ENCODE peak calls at places on chromosomes 1 and 21, in five cellular contexts. One of them, this sample, is unnamed.

GRCh38 chr1:80919426-80919825 is 881.3 kb upstream of the ADGRL2 start:
- DNase-seq in cardiac muscle cell: no peak
- DNase-seq in stomach: no peak
- DNase-seq in brain microvascular endothelial cell: no peak
- DNase-seq in prostate gland: no peak
- DNase-seq in this sample: no peak

GRCh38 chr21:35686156-35686555 is 374.2 kb downstream of the SETD4 start:
- DNase-seq in cardiac muscle cell: no peak
- DNase-seq in stomach: no peak
- DNase-seq in brain microvascular endothelial cell: no peak
- DNase-seq in prostate gland: no peak
- DNase-seq in this sample: peak

GRCh38 chr1:21703318-21703963 is 34.3 kb upstream of the RAP1GAP start:
- DNase-seq in cardiac muscle cell: peak
- DNase-seq in stomach: no peak
- DNase-seq in brain microvascular endothelial cell: peak
- DNase-seq in prostate gland: no peak
- DNase-seq in this sample: peak

GRCh38 chr1:39639333-39640130 is at the start of gene HEYL:
- DNase-seq in cardiac muscle cell: peak
- DNase-seq in stomach: peak
- DNase-seq in brain microvascular endothelial cell: peak
- DNase-seq in prostate gland: no peak
- DNase-seq in this sample: peak

GRCh38 chr21:33662046-33662445 is 19.7 kb downstream of the ITSN1 start:
- DNase-seq in cardiac muscle cell: no peak
- DNase-seq in stomach: no peak
- DNase-seq in brain microvascular endothelial cell: no peak
- DNase-seq in prostate gland: no peak
- DNase-seq in this sample: no peak

GRCh38 chr1:10267946-10268345 is 57.6 kb downstream of the KIF1B start:
- DNase-seq in cardiac muscle cell: no peak
- DNase-seq in stomach: no peak
- DNase-seq in brain microvascular endothelial cell: no peak
- DNase-seq in prostate gland: no peak
- DNase-seq in this sample: no peak

GRCh38 chr1:64956733-64957441 is 9.5 kb downstream of the JAK1 start:
- DNase-seq in cardiac muscle cell: no peak
- DNase-seq in stomach: no peak
- DNase-seq in brain microvascular endothelial cell: no peak
- DNase-seq in prostate gland: no peak
- DNase-seq in this sample: no peak

GRCh38 chr1:152623203-152623844 is 421 bp upstream of the LCE3A start:
- DNase-seq in cardiac muscle cell: no peak
- DNase-seq in stomach: no peak
- DNase-seq in brain microvascular endothelial cell: no peak
- DNase-seq in prostate gland: no peak
- DNase-seq in this sample: no peak

GRCh38 chr21:26185021-26185420 is 14.5 kb upstream of the APP start:
- DNase-seq in cardiac muscle cell: no peak
- DNase-seq in stomach: no peak
- DNase-seq in brain microvascular endothelial cell: no peak
- DNase-seq in prostate gland: no peak
- DNase-seq in this sample: no peak

GRCh38 chr1:169568497-169568896 is 17.8 kb downstream of the F5 start:
- DNase-seq in cardiac muscle cell: no peak
- DNase-seq in stomach: no peak
- DNase-seq in brain microvascular endothelial cell: no peak
- DNase-seq in prostate gland: no peak
- DNase-seq in this sample: no peak

GRCh38 chr1:207020016-207020708 is 12.4 kb downstream of the C1orf116 start:
- DNase-seq in cardiac muscle cell: no peak
- DNase-seq in stomach: peak
- DNase-seq in brain microvascular endothelial cell: no peak
- DNase-seq in prostate gland: no peak
- DNase-seq in this sample: no peak

GRCh38 chr1:226351709-226352108 is 42.7 kb upstream of the LIN9 start:
- DNase-seq in cardiac muscle cell: no peak
- DNase-seq in stomach: no peak
- DNase-seq in brain microvascular endothelial cell: no peak
- DNase-seq in prostate gland: no peak
- DNase-seq in this sample: no peak

GRCh38 chr1:232454487-232454886 is 175.4 kb downstream of the SIPA1L2 start:
- DNase-seq in cardiac muscle cell: no peak
- DNase-seq in stomach: no peak
- DNase-seq in brain microvascular endothelial cell: no peak
- DNase-seq in prostate gland: no peak
- DNase-seq in this sample: no peak

GRCh38 chr1:77400781-77401180 is 119.0 kb downstream of the AK5 start:
- DNase-seq in cardiac muscle cell: no peak
- DNase-seq in stomach: no peak
- DNase-seq in brain microvascular endothelial cell: peak
- DNase-seq in prostate gland: no peak
- DNase-seq in this sample: no peak

GRCh38 chr1:72282690-72283203 is 408 bp upstream of the NEGR1 start:
- DNase-seq in cardiac muscle cell: peak
- DNase-seq in stomach: peak
- DNase-seq in brain microvascular endothelial cell: peak
- DNase-seq in prostate gland: peak
- DNase-seq in this sample: peak
- TF ChIP-seq CTCF in cardiac muscle cell: no peak
- TF ChIP-seq CTCF in stomach: no peak
- TF ChIP-seq CTCF in brain microvascular endothelial cell: peak
- TF ChIP-seq CTCF in prostate gland: peak
- TF ChIP-seq CTCF in this sample: peak

GRCh38 chr1:234746798-234747196 is 136.8 kb upstream of the IRF2BP2 start:
- DNase-seq in cardiac muscle cell: no peak
- DNase-seq in stomach: no peak
- DNase-seq in brain microvascular endothelial cell: no peak
- DNase-seq in prostate gland: no peak
- DNase-seq in this sample: no peak

GRCh38 chr1:234748066-234748465 is 138.1 kb upstream of the IRF2BP2 start:
- DNase-seq in cardiac muscle cell: no peak
- DNase-seq in stomach: no peak
- DNase-seq in brain microvascular endothelial cell: no peak
- DNase-seq in prostate gland: no peak
- DNase-seq in this sample: no peak

GRCh38 chr1:234748713-234749112 is 138.7 kb upstream of the IRF2BP2 start:
- DNase-seq in cardiac muscle cell: no peak
- DNase-seq in stomach: no peak
- DNase-seq in brain microvascular endothelial cell: no peak
- DNase-seq in prostate gland: no peak
- DNase-seq in this sample: no peak

GRCh38 chr1:234745844-234746797 is 136.1 kb upstream of the IRF2BP2 start:
- DNase-seq in cardiac muscle cell: no peak
- DNase-seq in stomach: no peak
- DNase-seq in brain microvascular endothelial cell: peak
- DNase-seq in prostate gland: no peak
- DNase-seq in this sample: no peak

DNA sequence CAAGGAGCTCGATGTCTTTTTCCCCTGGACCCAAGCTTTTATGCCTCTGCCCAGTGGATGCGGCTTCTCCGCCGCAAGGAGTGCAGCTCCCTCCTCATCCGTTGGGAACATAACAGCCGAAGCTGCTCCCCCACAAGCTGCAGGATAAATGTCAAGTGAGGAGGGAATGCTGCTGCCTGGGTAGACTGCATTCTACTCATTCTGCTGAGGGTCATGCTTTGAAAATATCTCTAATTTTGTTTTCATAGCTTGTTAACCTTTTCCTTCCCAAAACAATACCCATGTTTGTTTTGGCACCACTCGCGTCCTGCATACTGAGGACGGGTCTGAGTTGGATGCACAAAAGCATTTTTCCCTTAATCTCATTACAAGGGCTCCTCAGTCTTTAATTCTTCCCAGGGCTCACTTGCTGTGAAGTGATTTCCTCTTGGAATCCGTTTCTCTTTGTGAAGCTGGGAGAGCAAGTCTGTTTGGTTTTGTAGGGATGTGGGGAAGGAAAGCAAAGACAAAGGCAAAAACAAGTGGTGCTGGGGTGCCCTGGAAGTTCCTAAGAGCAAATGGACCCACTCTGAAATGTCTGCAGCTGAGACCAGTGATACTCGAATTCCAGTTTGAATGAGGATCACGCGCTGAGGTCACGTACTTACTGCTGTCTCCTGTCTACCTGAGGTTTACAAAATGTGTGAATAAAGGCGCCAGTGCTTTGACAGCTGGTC is 134.0 kb upstream of the IRF2BP2 start:
- DNase-seq in cardiac muscle cell: no peak
- DNase-seq in stomach: no peak
- DNase-seq in brain microvascular endothelial cell: peak
- DNase-seq in prostate gland: no peak
- DNase-seq in this sample: no peak
- H3K4me3 ChIP-seq in cardiac muscle cell: no peak
- H3K4me3 ChIP-seq in stomach: peak
- H3K4me3 ChIP-seq in brain microvascular endothelial cell: peak
- H3K4me3 ChIP-seq in prostate gland: no peak
- H3K4me3 ChIP-seq in this sample: no peak

DNA sequence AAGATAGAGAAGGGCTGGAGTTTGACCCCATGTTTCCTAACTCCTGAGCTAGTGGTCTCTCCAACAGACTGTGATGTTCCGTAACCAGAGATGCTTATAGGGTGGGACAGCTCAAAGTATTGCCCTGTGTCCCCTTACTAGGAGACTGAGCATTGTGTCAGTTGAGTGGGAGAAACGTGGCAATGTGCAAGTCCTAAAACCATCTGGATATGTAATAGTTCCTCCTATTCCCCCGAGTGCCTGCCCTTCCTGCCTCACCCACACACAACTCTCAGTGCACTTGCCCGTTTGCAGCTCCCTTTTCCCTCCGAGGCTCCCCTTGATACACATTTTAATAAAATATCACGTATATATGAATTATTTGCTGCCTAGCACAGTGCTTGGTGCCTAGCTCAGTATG is 3.4 kb downstream of the PIGV start:
- DNase-seq in cardiac muscle cell: no peak
- DNase-seq in stomach: no peak
- DNase-seq in brain microvascular endothelial cell: no peak
- DNase-seq in prostate gland: no peak
- DNase-seq in this sample: no peak
- TF ChIP-seq CTCF in cardiac muscle cell: no peak
- TF ChIP-seq CTCF in stomach: no peak
- TF ChIP-seq CTCF in brain microvascular endothelial cell: no peak
- TF ChIP-seq CTCF in prostate gland: no peak
- TF ChIP-seq CTCF in this sample: no peak

DNA sequence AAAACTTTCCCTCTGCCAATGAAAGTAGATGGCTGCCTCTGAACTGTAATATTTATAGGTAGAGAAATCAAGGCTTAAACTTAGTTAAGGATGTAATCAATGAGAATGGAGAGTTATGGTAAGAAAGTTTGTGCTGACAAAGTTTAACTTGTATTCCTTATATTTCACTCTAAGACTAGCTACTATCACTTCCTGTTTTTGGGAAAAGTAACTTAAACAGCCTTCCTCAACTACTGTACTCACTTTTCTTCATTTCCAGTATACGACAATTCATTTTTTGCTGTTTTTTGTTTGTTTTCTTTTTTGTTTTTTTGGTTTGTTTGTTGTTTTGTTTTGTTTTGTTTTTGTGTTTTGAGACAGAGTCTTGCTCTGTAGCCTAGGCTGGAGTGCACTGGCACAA is 3.7 kb downstream of the RGS18 start:
- DNase-seq in cardiac muscle cell: no peak
- DNase-seq in stomach: no peak
- DNase-seq in brain microvascular endothelial cell: no peak
- DNase-seq in prostate gland: no peak
- DNase-seq in this sample: no peak
- H3K4me3 ChIP-seq in cardiac muscle cell: no peak
- H3K4me3 ChIP-seq in stomach: no peak
- H3K4me3 ChIP-seq in brain microvascular endothelial cell: no peak
- H3K4me3 ChIP-seq in prostate gland: no peak
- H3K4me3 ChIP-seq in this sample: no peak

DNA sequence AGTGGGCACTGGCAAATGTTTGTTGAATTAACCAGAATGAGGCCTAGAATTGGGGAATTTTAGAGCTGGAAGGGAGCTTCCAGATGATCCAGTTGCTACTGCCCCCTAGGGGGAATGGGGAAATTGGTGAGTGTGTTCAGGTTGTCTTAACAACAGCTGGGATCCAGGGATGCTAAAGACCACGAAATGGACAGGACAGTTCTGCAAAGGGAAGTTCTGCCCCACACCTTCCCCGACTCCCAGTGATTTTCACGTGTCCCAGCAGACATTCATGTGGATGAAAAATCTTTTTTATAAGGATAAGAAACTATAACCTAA is 33.9 kb downstream of the TRIM62 start:
- DNase-seq in cardiac muscle cell: no peak
- DNase-seq in stomach: no peak
- DNase-seq in brain microvascular endothelial cell: peak
- DNase-seq in prostate gland: no peak
- DNase-seq in this sample: peak
- TF ChIP-seq CTCF in cardiac muscle cell: peak
- TF ChIP-seq CTCF in stomach: no peak
- TF ChIP-seq CTCF in brain microvascular endothelial cell: peak
- TF ChIP-seq CTCF in prostate gland: no peak
- TF ChIP-seq CTCF in this sample: peak

DNA sequence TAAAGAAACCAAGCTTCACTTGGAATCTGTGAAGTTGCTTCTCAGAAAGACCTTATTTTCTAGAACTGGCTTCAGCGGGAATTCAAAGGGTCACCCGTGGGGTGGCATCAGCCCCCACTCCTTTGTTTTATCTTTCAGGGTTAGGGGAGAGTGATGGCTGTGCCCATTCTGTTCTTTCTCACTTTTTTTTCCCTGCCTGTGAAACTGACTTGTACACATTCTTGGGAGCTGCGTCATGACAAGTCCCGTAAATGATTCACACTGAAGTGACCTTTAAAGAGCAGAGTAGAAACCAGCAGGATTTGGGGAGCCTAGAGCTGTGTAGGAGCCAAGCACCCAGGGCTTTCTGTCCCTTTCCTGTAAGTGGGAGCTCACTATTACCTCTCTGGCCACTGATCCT is 43.8 kb downstream of the SLC44A3 start:
- DNase-seq in cardiac muscle cell: no peak
- DNase-seq in stomach: peak
- DNase-seq in brain microvascular endothelial cell: peak
- DNase-seq in prostate gland: peak
- DNase-seq in this sample: peak
- H3K4me3 ChIP-seq in cardiac muscle cell: no peak
- H3K4me3 ChIP-seq in stomach: no peak
- H3K4me3 ChIP-seq in brain microvascular endothelial cell: no peak
- H3K4me3 ChIP-seq in prostate gland: no peak
- H3K4me3 ChIP-seq in this sample: peak

DNA sequence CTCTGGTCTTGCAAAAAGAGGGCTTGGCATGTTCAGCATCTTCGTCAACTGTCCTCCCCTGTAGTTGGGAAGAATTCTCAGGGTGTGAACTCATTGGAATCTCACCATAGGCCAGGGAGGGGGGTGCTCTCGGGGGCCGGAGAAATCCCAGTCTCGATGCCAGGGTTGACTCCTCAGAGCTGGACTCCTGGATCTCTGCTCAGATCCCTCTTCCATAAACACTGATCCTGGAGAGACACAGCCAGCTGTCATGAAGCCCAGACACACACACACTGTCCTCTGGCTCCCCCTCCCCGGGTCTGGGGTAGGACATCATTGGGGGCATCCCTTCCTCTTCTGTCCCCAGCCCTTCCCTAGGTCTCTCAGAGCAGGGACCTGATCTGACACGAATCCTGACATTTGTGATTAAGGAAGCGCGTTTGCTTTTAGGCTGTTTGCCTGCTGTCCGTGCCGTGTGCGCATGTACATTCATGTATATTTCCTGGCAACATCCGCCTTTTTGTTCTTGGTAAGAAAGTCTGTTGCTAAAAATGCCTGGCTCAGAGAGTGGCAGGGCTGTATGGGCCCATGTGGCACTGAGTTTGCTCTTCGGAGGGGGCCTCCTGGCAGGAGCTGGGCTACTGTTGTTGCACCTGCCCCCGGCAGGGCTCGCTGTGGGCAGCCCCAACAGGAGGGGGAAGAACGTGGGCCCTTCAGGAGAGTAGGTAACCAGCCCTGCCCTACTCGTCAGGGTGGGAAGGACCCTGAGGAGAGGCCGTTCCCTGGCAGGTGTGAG is 45.4 kb upstream of the SELENON start:
- DNase-seq in cardiac muscle cell: no peak
- DNase-seq in stomach: no peak
- DNase-seq in brain microvascular endothelial cell: no peak
- DNase-seq in prostate gland: peak
- DNase-seq in this sample: no peak
- TF ChIP-seq CTCF in cardiac muscle cell: no peak
- TF ChIP-seq CTCF in stomach: no peak
- TF ChIP-seq CTCF in brain microvascular endothelial cell: no peak
- TF ChIP-seq CTCF in prostate gland: peak
- TF ChIP-seq CTCF in this sample: no peak